ENCODE peak calls at places on chromosomes 6 and 20, in seven cellular contexts. Q is bronchial epithelial cell; T is BJ; G is CD8-positive, alpha-beta T cell; I is psoas muscle; U is heart right ventricle; N is stomach. S is an unnamed sample. For H3K27me3, the result is how much of the 10 kb centered on the place peaks cover.

GRCh38 chr6:45031601-45032000 is 296.5 kb upstream of the RUNX2 start:
- DNase-seq in I (no peak), G (no peak), T (no peak), U (no peak), N (no peak), Q (peak), S (no peak)

GRCh38 chr6:162177733-162178132 is 549.8 kb downstream of the PRKN start:
- DNase-seq in Q (no peak), T (no peak), N (no peak), G (no peak), I (no peak), U (no peak), S (peak)

GRCh38 chr20:5844063-5844681 is 94.0 kb downstream of the SHLD1 start:
- DNase-seq in G (peak), I (no peak), T (no peak), Q (peak), N (no peak), U (no peak), S (no peak)

GRCh38 chr6:38179300-38179699 is 359.8 kb downstream of the ZFAND3 start:
- DNase-seq in G (no peak), N (peak), Q (no peak), T (no peak), I (no peak), U (no peak), S (no peak)

GRCh38 chr6:69146385-69146784 is 511.3 kb downstream of the ADGRB3 start:
- DNase-seq in T (no peak), Q (no peak), I (no peak), U (peak), N (no peak), G (no peak), S (no peak)

GRCh38 chr20:47008842-47009518 is 114.3 kb downstream of the EYA2 start:
- DNase-seq in T (no peak), Q (peak), I (no peak), U (no peak), G (no peak), N (no peak), S (no peak)

GRCh38 chr20:36097331-36097730 is 57.2 kb upstream of the EPB41L1 start:
- DNase-seq in Q (no peak), G (no peak), I (no peak), T (peak), U (no peak), N (no peak), S (peak)

GRCh38 chr20:44019638-44020335 is 105.1 kb downstream of the TOX2 start:
- DNase-seq in N (no peak), Q (no peak), U (no peak), G (peak), T (no peak), I (no peak), S (no peak)

GRCh38 chr6:108902389-108902792 is 54.2 kb downstream of the ARMC2 start:
- DNase-seq in N (no peak), U (no peak), T (no peak), Q (peak), I (no peak), G (no peak), S (no peak)

GRCh38 chr6:37822851-37823682 is 3.5 kb downstream of the ZFAND3 start:
- DNase-seq in N (peak), G (no peak), I (no peak), Q (peak), T (no peak), U (no peak), S (peak)

GRCh38 chr6:52423971-52424381 is 3.8 kb downstream of the EFHC1 start:
- DNase-seq in N (no peak), G (no peak), U (no peak), T (peak), I (peak), Q (peak), S (no peak)

GRCh38 chr6:31094389-31094881 is 17.9 kb downstream of the C6orf15 start:
- DNase-seq in T (no peak), Q (peak), N (no peak), U (no peak), G (peak), I (no peak), S (peak)

GRCh38 chr6:157755752-157756411 is 67.2 kb upstream of the SNX9 start:
- DNase-seq in G (no peak), T (no peak), U (no peak), Q (no peak), N (peak), I (no peak), S (no peak)

GRCh38 chr20:62142252-62143117 is 709 bp downstream of the PSMA7 start:
- DNase-seq in G (no peak), Q (no peak), T (no peak), N (peak), U (no peak), I (peak), S (no peak)

GRCh38 chr20:62141397-62142251 is 1.6 kb downstream of the PSMA7 start:
- DNase-seq in Q (peak), N (no peak), I (no peak), G (no peak), T (no peak), U (no peak), S (peak)

GRCh38 chr20:62139636-62140035 is 3.6 kb downstream of the PSMA7 start:
- DNase-seq in I (no peak), U (no peak), G (no peak), Q (no peak), T (no peak), N (no peak), S (no peak)

GRCh38 chr20:62138912-62139311 is 4.3 kb downstream of the PSMA7 start:
- DNase-seq in N (no peak), G (no peak), I (no peak), U (no peak), Q (no peak), T (no peak), S (no peak)

DNA sequence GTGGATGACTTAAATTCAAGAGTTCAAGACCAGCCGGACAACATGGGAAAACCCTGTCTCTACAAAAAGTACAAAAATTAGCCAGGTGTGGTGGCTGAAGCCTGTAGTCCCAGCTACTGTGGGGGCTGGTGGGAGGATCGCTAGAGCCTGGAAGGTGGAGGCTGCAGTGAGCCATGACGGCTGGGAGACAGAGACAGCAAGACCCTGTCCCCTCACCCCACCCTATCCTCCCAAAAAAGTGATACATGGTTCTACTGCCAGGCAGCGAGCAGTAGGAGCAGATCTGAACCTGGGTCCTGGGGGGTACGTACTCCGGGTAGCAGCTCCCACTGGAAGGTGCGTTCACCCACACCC is 2.2 kb downstream of the PSMA7 start:
- DNase-seq in N (no peak), Q (no peak), G (no peak), T (no peak), I (no peak), U (no peak), S (no peak)
- H3K4me3 ChIP-seq in N (peak), Q (no peak), G (peak), T (no peak), I (peak), U (no peak), S (no peak)

GRCh38 chr6:75202676-75203131 is 3.1 kb downstream of the COL12A1 start:
- DNase-seq in T (no peak), G (no peak), U (no peak), Q (no peak), N (no peak), I (no peak), S (peak)

GRCh38 chr6:75201076-75201475 is 4.8 kb downstream of the COL12A1 start:
- DNase-seq in I (no peak), U (no peak), T (no peak), Q (no peak), G (no peak), N (no peak), S (no peak)

GRCh38 chr6:75199856-75200255 is 6.0 kb downstream of the COL12A1 start:
- DNase-seq in I (no peak), T (no peak), G (no peak), U (no peak), Q (no peak), N (no peak), S (no peak)

GRCh38 chr6:75203721-75204120 is 2.1 kb downstream of the COL12A1 start:
- DNase-seq in N (no peak), Q (no peak), U (no peak), I (no peak), G (no peak), T (no peak), S (no peak)

GRCh38 chr6:75201901-75202672 is 3.8 kb downstream of the COL12A1 start:
- DNase-seq in Q (no peak), N (no peak), G (no peak), U (peak), I (peak), T (no peak), S (peak)
- TF ChIP-seq CTCF in Q (peak), N (no peak), G (no peak), U (no peak), I (no peak), T (no peak), S (peak)

DNA sequence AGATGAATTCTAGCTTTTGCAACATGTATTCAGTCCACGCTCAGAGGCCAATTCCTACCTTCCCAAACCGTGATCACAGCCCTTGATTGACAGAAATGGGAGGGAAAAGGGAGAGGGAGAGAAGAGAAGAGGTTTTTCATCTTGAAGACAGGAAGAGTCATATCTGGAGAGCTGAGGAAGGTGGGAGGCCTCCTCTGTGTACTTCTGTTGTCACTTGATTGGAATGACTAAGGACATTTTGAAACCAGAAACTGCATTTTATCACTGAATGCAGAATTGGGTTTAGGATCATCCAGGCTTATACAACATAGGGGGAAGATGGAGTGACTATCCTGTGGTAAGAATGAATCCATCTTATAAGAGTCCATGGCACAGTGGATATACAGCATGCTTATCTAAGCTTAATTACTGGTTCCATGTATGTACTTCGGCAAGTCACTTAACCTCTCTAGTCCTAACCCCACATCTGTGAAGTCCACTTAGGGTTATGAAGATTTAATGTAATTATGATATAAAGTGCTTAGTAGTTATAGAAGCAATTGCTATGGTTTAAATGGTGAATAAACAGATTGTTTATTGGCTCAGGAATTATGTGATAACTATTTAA is 144.0 kb downstream of the BCKDHB start:
- DNase-seq in T (no peak), G (no peak), I (no peak), Q (no peak), U (no peak), N (no peak), S (peak)
- H3K27me3 ChIP-seq in T (under half), G (under half), I (under half), Q (under half), U (under half), N (under half), S (under half)

GRCh38 chr20:17761612-17762011 is 61.8 kb downstream of the BANF2 start:
- DNase-seq in I (no peak), U (no peak), Q (peak), G (no peak), T (no peak), N (no peak), S (no peak)
- H3K4me3 ChIP-seq in I (no peak), U (no peak), Q (no peak), G (no peak), T (no peak), N (no peak), S (no peak)

DNA sequence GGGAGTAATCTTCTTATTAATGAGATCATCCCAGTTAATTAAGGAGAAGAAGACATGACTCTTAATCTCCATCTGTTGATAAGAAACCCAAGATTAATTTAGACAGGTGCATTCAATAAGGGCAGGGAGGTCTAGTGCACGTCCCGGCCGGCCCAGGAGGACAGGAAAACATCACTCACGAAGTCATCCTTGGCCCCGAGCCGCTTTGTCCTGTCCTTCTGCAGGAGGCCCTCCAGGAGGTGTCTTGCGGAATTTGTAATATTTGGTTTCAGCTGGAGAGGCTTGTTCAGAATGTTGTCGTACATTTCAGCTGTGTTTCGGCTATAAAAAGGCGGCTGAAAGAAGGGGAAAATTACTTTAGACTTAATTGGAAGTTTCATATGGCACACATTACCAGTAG is 118.4 kb upstream of the SLC2A12 start:
- DNase-seq in Q (no peak), I (peak), N (no peak), U (no peak), G (no peak), T (no peak), S (peak)
- TF ChIP-seq CTCF in Q (no peak), I (no peak), N (no peak), U (no peak), G (no peak), T (no peak), S (no peak)

GRCh38 chr6:126643352-126643751 is 303.4 kb downstream of the CENPW start:
- DNase-seq in T (no peak), U (no peak), N (no peak), G (no peak), Q (no peak), I (peak), S (no peak)
- H3K27me3 ChIP-seq in T (under half), U (under half), N (under half), G (under half), Q (under half), I (under half), S (under half)